ENCODE peak calls at places on chromosomes 5 and 9, in four cellular contexts. X, A, S and M are unnamed samples.

GRCh38 chr5:90161399-90161798 is 248.2 kb downstream of the CETN3 start:
- DNase-seq in X (peak; percentile 39), A (peak; percentile 18), S (peak; percentile 20), M (peak; percentile 9)

GRCh38 chr9:71830929-71831328 is 62.6 kb upstream of the CEMIP2 start:
- DNase-seq in X (no peak), A (no peak), S (no peak), M (no peak)

GRCh38 chr9:5629312-5630037 is 568 bp downstream of the RIC1 start:
- DNase-seq in X (no peak), A (no peak), S (peak; percentile 69), M (peak; percentile 26)

GRCh38 chr9:95206143-95206542 is 111.4 kb downstream of the FANCC start:
- DNase-seq in X (no peak), A (no peak), S (peak; percentile 55), M (no peak)

GRCh38 chr5:167255931-167256330 is 1035.5 kb upstream of the WWC1 start:
- DNase-seq in X (no peak), A (no peak), S (no peak), M (no peak)

GRCh38 chr9:110769667-110770066 is 101.1 kb downstream of the MUSK start:
- DNase-seq in X (no peak), A (no peak), S (no peak), M (no peak)

GRCh38 chr5:151293624-151294023 is 9.9 kb downstream of the SLC36A3 start:
- DNase-seq in X (no peak), A (no peak), S (no peak), M (no peak)

GRCh38 chr5:68478306-68479091 is 262.9 kb downstream of the PIK3R1 start:
- DNase-seq in X (no peak), A (no peak), S (no peak), M (no peak)

GRCh38 chr5:35313296-35313695 is 83.0 kb upstream of the PRLR start:
- DNase-seq in X (no peak), A (no peak), S (no peak), M (no peak)

GRCh38 chr9:113715086-113715485 is 161.0 kb upstream of the ZNF618 start:
- DNase-seq in X (no peak), A (no peak), S (no peak), M (no peak)

DNA sequence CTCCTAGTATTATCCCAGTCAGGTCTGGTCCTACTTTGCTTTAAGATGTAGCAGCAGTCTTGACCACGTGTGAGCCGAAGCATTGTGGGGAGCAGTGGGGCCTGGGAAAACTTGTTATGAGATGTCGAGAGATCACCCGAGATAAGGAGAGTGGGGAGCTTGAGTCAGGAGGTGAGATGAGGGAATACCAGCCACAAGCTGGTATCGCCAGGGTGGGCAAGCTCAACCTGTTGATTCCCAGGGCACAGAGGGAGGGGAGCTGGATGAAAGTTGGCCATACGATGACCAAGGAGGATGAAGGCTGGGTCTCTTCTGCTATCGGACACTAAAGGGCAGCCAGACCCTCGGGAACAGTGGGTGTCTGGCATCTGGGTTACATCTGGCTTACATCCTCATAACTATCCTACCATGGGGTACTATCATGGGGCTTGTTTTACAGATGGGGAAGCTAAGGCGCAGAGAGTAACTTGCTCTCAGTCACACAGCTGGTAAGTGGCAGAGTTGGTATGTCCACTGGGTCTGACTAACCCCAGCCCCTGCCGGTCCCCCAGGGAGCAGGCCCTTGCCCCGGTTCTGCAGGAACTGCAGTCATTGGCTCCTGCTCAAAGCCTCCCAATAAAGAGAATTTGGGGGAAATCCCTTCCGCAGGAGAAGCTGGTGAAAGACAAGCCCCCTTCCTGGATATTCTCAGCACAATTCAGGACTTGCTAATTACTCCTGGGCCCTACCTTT is 13.4 kb upstream of the TIFAB start:
- DNase-seq in X (no peak), A (no peak), S (no peak), M (no peak)
- TF ChIP-seq ELF1 in X (no peak), A (no peak), S (no peak), M (no peak)

GRCh38 chr9:125272697-125273096 is 11.1 kb downstream of the GAPVD1 start:
- DNase-seq in X (no peak), A (peak; percentile 90), S (no peak), M (no peak)
- H3K4me1 ChIP-seq in X (no peaks in the 10 kb centered on the region), A (peaks cover 76% of the 10 kb centered on the region), S (no peaks in the 10 kb centered on the region), M (peaks cover 10% of the 10 kb centered on the region)

GRCh38 chr9:32401471-32401870 is 17.0 kb downstream of the ACO1 start:
- DNase-seq in X (no peak), A (no peak), S (no peak), M (no peak)

GRCh38 chr9:32399110-32399815 is 14.8 kb downstream of the ACO1 start:
- DNase-seq in X (no peak), A (no peak), S (no peak), M (no peak)

GRCh38 chr9:32398207-32398606 is 13.8 kb downstream of the ACO1 start:
- DNase-seq in X (no peak), A (no peak), S (no peak), M (no peak)

GRCh38 chr9:32394381-32395049 is 10.1 kb downstream of the ACO1 start:
- DNase-seq in X (no peak), A (no peak), S (no peak), M (no peak)

GRCh38 chr9:32395483-32396216 is 11.2 kb downstream of the ACO1 start:
- DNase-seq in X (no peak), A (no peak), S (peak; percentile 20), M (no peak)
- TF ChIP-seq CTCF in X (no peak), A (peak; percentile 31), S (peak; percentile 51), M (no peak)

GRCh38 chr9:100714372-100715099 is 136.7 kb downstream of the CAVIN4 start:
- DNase-seq in X (peak; percentile 41), A (peak; percentile 48), S (peak; percentile 74), M (peak; percentile 81)
- TF ChIP-seq ELF1 in X (no peak), A (no peak), S (no peak), M (no peak)

GRCh38 chr9:34458013-34458966 is at the start of the genes DNAI1 and FAM219A:
- DNase-seq in X (peak; percentile 95), A (peak; percentile 94), S (peak; percentile 99), M (peak; percentile 95)
- H3K4me1 ChIP-seq in X (peaks cover 13% of the 10 kb centered on the region), A (peaks cover 22% of the 10 kb centered on the region), S (peaks cover 21% of the 10 kb centered on the region), M (peaks cover 22% of the 10 kb centered on the region)

GRCh38 chr5:38045446-38045845 is 205.6 kb upstream of the GDNF start:
- DNase-seq in X (no peak), A (no peak), S (no peak), M (no peak)
- TF ChIP-seq CTCF in X (no peak), A (no peak), S (no peak), M (no peak)

DNA sequence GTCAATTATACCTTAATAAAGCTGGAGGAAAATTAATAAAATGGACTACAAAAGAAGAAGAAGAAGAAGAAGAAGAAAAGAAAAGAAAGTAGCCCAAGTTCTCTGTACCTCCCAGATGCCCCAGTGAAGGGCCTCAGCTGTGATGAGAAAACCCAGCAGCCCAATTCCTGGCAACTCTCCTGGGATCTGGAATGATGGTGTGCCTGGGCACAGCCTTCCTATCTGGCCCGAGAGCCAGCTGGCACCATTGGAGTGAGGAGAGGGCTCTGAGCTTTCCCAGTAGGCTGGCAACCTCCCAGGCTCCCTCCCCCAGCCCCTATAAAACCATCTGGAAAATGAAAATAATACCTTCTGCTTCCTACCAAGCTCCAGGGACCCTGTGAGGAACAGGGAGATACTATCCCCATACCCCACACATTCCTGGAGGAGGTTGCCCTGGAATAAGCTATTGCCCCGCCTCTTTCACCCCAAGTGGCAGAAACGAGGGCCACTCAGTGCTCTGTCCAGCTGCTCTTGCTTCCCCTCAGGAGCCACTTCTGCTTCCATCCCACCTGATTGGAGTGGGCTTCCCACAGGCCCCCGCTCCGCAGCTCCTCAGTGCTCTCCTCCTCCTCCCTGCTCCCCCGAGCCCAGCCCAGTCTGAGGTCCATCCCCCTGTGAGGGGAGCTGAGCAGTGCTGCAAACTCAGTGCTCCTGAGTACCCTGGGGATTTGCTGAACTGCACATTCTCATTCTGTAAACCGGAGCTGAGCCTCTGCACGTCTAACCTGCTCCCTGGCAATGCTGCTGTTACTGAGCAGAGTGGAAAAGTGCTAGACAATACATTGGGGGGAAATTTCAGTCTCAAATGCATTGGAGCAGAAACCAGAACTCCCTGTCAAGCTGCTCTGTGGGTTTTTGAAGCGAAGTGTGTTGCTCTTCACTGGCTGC is 74.7 kb downstream of the THBS4 start:
- DNase-seq in X (no peak), A (no peak), S (peak; percentile 71), M (no peak)
- TF ChIP-seq ELF1 in X (no peak), A (no peak), S (no peak), M (no peak)

GRCh38 chr5:54905246-54905770 is 80.1 kb downstream of the ESM1 start:
- DNase-seq in X (no peak), A (no peak), S (no peak), M (no peak)
- H3K4me1 ChIP-seq in X (no peaks in the 10 kb centered on the region), A (no peaks in the 10 kb centered on the region), S (no peaks in the 10 kb centered on the region), M (no peaks in the 10 kb centered on the region)